ENCODE peak calls at places on chromosomes 12 and 14, in eight cellular contexts. S is IMR-90, H is sigmoid colon, I is A549, V is H54, X is suprapubic skin, R is Peyer's patch, A is K562. D is an unnamed sample.

GRCh38 chr14:25862068-25862467 is 735.8 kb downstream of the NOVA1 start:
- DNase-seq in S (no peak), H (no peak), I (no peak), V (no peak), X (no peak), R (no peak), A (no peak), D (no peak)

GRCh38 chr12:64178122-64178521 is 44.0 kb downstream of the KICS2 start:
- DNase-seq in S (peak), H (no peak), I (no peak), V (no peak), X (no peak), R (no peak), A (no peak), D (no peak)

GRCh38 chr12:104680070-104680469 is 223.3 kb downstream of the CHST11 start:
- DNase-seq in S (peak), H (no peak), I (peak), V (no peak), X (no peak), R (no peak), A (no peak), D (no peak)

GRCh38 chr14:61217516-61217915 is 63.6 kb downstream of the TMEM30B start:
- DNase-seq in S (no peak), H (no peak), I (no peak), V (no peak), X (no peak), R (no peak), A (no peak), D (no peak)

GRCh38 chr14:36047912-36048311 is 128.6 kb downstream of the PTCSC3 start:
- DNase-seq in S (no peak), H (no peak), I (no peak), V (no peak), X (no peak), R (no peak), A (no peak), D (no peak)

GRCh38 chr14:52885230-52885629 is 65.6 kb downstream of the FERMT2 start:
- DNase-seq in S (peak), H (no peak), I (no peak), V (no peak), X (no peak), R (no peak), A (no peak), D (no peak)

GRCh38 chr12:64735447-64735846 is 23.8 kb downstream of the GNS start:
- DNase-seq in S (peak), H (no peak), I (no peak), V (no peak), X (no peak), R (no peak), A (no peak), D (no peak)

GRCh38 chr12:51238510-51239334 is at the start of gene DAZAP2:
- DNase-seq in S (peak), H (peak), I (peak), V (peak), X (peak), R (peak), A (peak), D (peak)

GRCh38 chr12:105920161-105920684 is 218.5 kb downstream of the NUAK1 start:
- DNase-seq in S (no peak), H (no peak), I (no peak), V (no peak), X (no peak), R (no peak), A (no peak), D (peak)

GRCh38 chr14:36976571-36977023 is 195.8 kb downstream of the SLC25A21 start:
- DNase-seq in S (peak), H (no peak), I (peak), V (no peak), X (no peak), R (no peak), A (peak), D (no peak)

GRCh38 chr14:55170526-55170925 is 20.9 kb downstream of the DLGAP5 start:
- DNase-seq in S (no peak), H (no peak), I (no peak), V (no peak), X (no peak), R (no peak), A (no peak), D (no peak)

GRCh38 chr12:44077293-44077692 is 241.4 kb downstream of the TMEM117 start:
- DNase-seq in S (no peak), H (no peak), I (no peak), V (no peak), X (no peak), R (no peak), A (no peak), D (no peak)

GRCh38 chr14:31127690-31128089 is 79.9 kb downstream of the HECTD1 start:
- DNase-seq in S (no peak), H (no peak), I (peak), V (no peak), X (no peak), R (no peak), A (no peak), D (no peak)

GRCh38 chr14:98466807-98467206 is 805.2 kb downstream of the BCL11B start:
- DNase-seq in S (no peak), H (no peak), I (no peak), V (no peak), X (no peak), R (no peak), A (no peak), D (no peak)

GRCh38 chr12:19869413-19869812 is 430.1 kb downstream of the AEBP2 start:
- DNase-seq in S (no peak), H (no peak), I (no peak), V (no peak), X (no peak), R (no peak), A (no peak), D (no peak)

GRCh38 chr12:115354007-115354452 is 670.1 kb upstream of the TBX3 start:
- DNase-seq in S (peak), H (peak), I (peak), V (peak), X (peak), R (peak), A (no peak), D (peak)

GRCh38 chr12:67829873-67830272 is 159.4 kb upstream of the IFNG-AS1 start:
- DNase-seq in S (no peak), H (no peak), I (no peak), V (no peak), X (no peak), R (no peak), A (no peak), D (no peak)

GRCh38 chr12:1552171-1552570 is 42.2 kb downstream of the FBXL14 start:
- DNase-seq in S (no peak), H (no peak), I (no peak), V (no peak), X (no peak), R (no peak), A (no peak), D (no peak)

GRCh38 chr12:1552978-1553471 is 41.4 kb downstream of the FBXL14 start:
- DNase-seq in S (peak), H (no peak), I (no peak), V (no peak), X (no peak), R (no peak), A (no peak), D (no peak)

GRCh38 chr12:1553987-1554982 is 40.1 kb downstream of the FBXL14 start:
- DNase-seq in S (no peak), H (no peak), I (no peak), V (no peak), X (peak), R (no peak), A (no peak), D (no peak)

GRCh38 chr12:1553546-1553945 is 40.8 kb downstream of the FBXL14 start:
- DNase-seq in S (no peak), H (no peak), I (no peak), V (no peak), X (peak), R (no peak), A (no peak), D (no peak)

DNA sequence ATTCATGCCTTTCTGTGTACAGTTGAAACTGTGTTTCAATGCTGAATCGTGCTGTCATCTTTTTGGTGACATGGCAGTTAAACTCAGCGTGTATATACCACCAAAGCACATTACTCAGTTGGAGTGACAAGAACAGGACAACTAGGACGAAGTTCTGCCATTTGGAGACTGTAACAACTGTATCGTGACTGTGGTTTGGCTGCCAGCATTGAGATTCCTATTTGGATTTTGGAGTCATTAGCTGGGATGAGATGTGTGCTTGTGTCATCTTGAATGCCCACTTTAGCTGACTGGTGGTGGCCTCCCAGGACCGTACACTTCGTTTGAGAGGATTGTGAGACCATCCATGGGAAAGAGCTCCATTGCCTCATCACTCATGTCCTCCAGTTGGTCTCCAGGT is 42.9 kb downstream of the FBXL14 start:
- DNase-seq in S (no peak), H (no peak), I (no peak), V (no peak), X (peak), R (no peak), A (no peak), D (no peak)
- TF ChIP-seq POLR2A in S (no peak), H (no peak), I (no peak), V (no peak), X (no peak), R (no peak), A (no peak), D (no peak)

DNA sequence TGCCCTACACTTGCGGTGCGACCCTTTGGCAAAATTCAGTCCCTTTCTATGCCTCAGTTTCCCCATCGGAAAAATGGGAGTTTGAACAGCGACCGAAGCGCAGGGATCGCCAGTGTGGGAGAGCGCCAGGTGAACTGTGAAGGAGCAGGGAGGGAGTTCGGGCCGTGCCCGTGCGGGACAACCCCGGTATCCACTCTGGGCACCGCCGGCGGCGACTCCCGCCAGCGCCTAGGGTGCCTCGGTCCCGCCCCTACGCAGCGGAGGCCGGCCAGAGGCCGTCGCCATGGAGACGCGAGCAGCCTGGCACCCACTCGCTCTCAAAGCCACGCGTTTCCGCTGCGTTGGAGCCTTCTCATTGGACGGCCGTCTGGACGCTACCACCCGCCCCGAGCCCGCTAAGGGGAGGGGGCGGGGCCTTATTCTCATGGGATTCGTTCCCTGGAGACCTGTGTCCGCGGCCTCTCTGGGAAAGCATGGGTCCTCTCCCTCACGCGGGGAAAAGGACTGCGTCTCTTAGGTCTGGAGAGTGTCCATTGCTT is 729 bp upstream of the MLEC start:
- DNase-seq in S (peak), H (peak), I (peak), V (peak), X (peak), R (peak), A (peak), D (peak)
- TF ChIP-seq POLR2A in S (no peak), H (no peak), I (peak), V (peak), X (no peak), R (peak), A (no peak), D (no peak)

DNA sequence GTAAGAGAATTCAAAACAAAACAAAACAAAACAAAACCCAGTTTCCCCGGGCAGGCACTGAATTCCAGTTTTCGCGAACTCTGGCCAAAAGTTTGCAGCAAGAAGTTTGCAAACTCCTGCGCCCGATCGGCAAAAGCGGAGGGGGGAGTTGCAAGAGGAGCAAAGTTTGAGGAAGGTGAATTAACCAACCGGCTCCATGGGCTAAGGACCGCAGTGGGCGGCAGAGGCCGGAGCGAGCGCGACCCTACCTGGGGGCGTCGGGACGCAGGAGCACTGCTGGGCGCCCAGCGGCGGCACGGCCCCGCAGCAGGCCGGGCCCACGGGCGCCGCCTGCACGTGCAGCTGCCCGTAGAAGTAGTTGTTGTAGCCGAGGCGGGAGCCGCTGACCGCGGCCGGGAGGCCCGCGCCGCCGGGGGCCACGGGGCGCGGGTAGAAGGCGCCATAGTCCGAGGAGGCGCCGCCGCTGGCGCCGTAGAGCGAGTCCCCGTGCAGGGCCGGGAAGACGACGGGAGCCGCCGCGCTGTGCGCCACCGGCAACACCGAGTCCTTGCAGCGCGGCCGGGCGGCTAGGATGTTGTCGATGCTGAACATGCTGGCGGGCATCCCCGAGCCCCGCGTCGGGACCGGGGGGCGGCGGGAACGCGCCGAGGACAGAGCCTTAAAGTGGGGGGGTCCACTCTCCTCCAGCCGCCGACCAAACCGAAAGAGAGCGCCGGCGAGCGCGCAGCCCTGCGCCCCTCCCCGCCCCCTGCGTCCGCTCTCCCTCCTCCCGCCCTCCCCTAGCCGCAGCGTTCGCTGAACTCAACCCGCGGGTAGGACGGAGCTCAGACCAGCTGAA is at the start of gene GSC:
- DNase-seq in S (peak), H (no peak), I (peak), V (no peak), X (no peak), R (no peak), A (no peak), D (no peak)
- TF ChIP-seq POLR2A in S (no peak), H (no peak), I (no peak), V (no peak), X (no peak), R (no peak), A (no peak), D (no peak)

GRCh38 chr12:132888852-132889251 is 1.4 kb upstream of the CHFR start:
- DNase-seq in S (no peak), H (no peak), I (no peak), V (no peak), X (no peak), R (no peak), A (no peak), D (no peak)

GRCh38 chr12:132886529-132887477 is 602 bp downstream of the CHFR start:
- DNase-seq in S (peak), H (peak), I (peak), V (peak), X (no peak), R (no peak), A (no peak), D (no peak)

GRCh38 chr12:132881853-132882252 is 5.6 kb downstream of the CHFR start:
- DNase-seq in S (peak), H (no peak), I (no peak), V (no peak), X (no peak), R (no peak), A (no peak), D (no peak)

GRCh38 chr12:132887513-132888341 is at the start of gene CHFR:
- DNase-seq in S (peak), H (peak), I (peak), V (peak), X (peak), R (peak), A (peak), D (peak)
- TF ChIP-seq POLR2A in S (peak), H (no peak), I (peak), V (peak), X (peak), R (peak), A (peak), D (peak)

GRCh38 chr14:23352506-23353432 is at the start of gene SLC22A17:
- DNase-seq in S (peak), H (peak), I (peak), V (peak), X (no peak), R (peak), A (peak), D (peak)
- TF ChIP-seq POLR2A in S (peak), H (peak), I (peak), V (peak), X (peak), R (no peak), A (no peak), D (peak)